ENCODE peak calls at places on chromosomes 6 and 20, in nine cellular contexts. S, I, Y, N, H, Q, A, G and O are unnamed samples.

GRCh38 chr6:23611776-23612381 is 514.1 kb upstream of the NRSN1 start:
- DNase-seq in Q (no peak), S (no peak), G (no peak), Y (no peak), N (no peak), I (no peak), H (no peak), A (peak), O (no peak)

GRCh38 chr20:24164360-24164759 is 175.8 kb upstream of the GGTLC1 start:
- DNase-seq in A (peak), G (peak), H (no peak), Q (no peak), N (no peak), S (no peak), I (no peak), Y (no peak), O (no peak)

GRCh38 chr6:62246087-62246486 is 39.9 kb downstream of the KHDRBS2 start:
- DNase-seq in I (no peak), N (no peak), H (no peak), A (no peak), Y (no peak), Q (no peak), G (no peak), S (no peak), O (no peak)

GRCh38 chr6:70210462-70210861 is 92.4 kb downstream of the COL9A1 start:
- DNase-seq in Y (peak), S (no peak), Q (peak), H (no peak), N (peak), I (no peak), A (peak), G (peak), O (no peak)

GRCh38 chr6:13479971-13480434 is 7.4 kb downstream of the GFOD1 start:
- DNase-seq in S (no peak), A (no peak), N (no peak), I (no peak), G (peak), Y (no peak), Q (no peak), H (no peak), O (no peak)

GRCh38 chr20:24949756-24950127 is 673 bp downstream of the CST7 start:
- DNase-seq in S (no peak), A (no peak), Q (peak), H (no peak), G (no peak), Y (no peak), N (no peak), I (peak), O (no peak)

GRCh38 chr6:24227556-24227955 is 101.5 kb downstream of the NRSN1 start:
- DNase-seq in G (no peak), Y (peak), Q (no peak), I (no peak), S (no peak), N (no peak), H (no peak), A (peak), O (no peak)

GRCh38 chr20:346640-347316 is at the start of gene NRSN2:
- DNase-seq in Q (no peak), H (peak), S (no peak), Y (peak), G (no peak), I (peak), A (peak), N (peak), O (no peak)

GRCh38 chr6:21342496-21342895 is 251.1 kb upstream of the SOX4 start:
- DNase-seq in Q (no peak), I (no peak), Y (peak), S (no peak), N (no peak), G (no peak), H (no peak), A (no peak), O (no peak)

GRCh38 chr20:57203986-57204385 is 62.5 kb downstream of the BMP7 start:
- DNase-seq in S (no peak), N (no peak), Q (no peak), Y (no peak), A (no peak), I (no peak), H (no peak), G (no peak), O (no peak)

GRCh38 chr6:39540454-39540853 is 184.8 kb downstream of the KIF6 start:
- DNase-seq in G (no peak), S (no peak), Y (no peak), I (no peak), Q (no peak), H (no peak), A (no peak), N (no peak), O (no peak)

GRCh38 chr6:141415896-141416295 is 716.8 kb upstream of the GJE1 start:
- DNase-seq in A (no peak), N (peak), I (no peak), H (no peak), Y (no peak), S (no peak), Q (no peak), G (peak), O (no peak)

GRCh38 chr6:158818008-158818579 is 1.1 kb downstream of the EZR start:
- DNase-seq in S (peak), Y (peak), G (peak), I (peak), H (peak), A (peak), Q (peak), N (peak), O (no peak)

GRCh38 chr20:41425180-41425884 is 58.7 kb upstream of the EMILIN3 start:
- DNase-seq in S (no peak), Q (no peak), Y (peak), A (no peak), G (no peak), H (no peak), I (peak), N (peak), O (no peak)

GRCh38 chr20:20267685-20268429 is 100.0 kb upstream of the INSM1 start:
- DNase-seq in G (no peak), A (peak), Y (no peak), S (no peak), I (no peak), Q (no peak), H (no peak), N (no peak), O (no peak)

GRCh38 chr20:34543457-34544056 is 15.0 kb upstream of the MAP1LC3A start:
- DNase-seq in N (no peak), H (no peak), A (no peak), Y (no peak), Q (no peak), I (no peak), G (no peak), S (no peak), O (no peak)

GRCh38 chr6:32852844-32853540 is 512 bp downstream of the TAP1 start:
- DNase-seq in Q (peak), N (peak), Y (peak), S (peak), A (no peak), H (no peak), G (peak), I (peak), O (no peak)

GRCh38 chr6:15246217-15247211 is 645 bp downstream of the JARID2 start:
- DNase-seq in N (no peak), A (peak), G (no peak), I (no peak), Q (peak), H (no peak), Y (peak), S (peak), O (no peak)

GRCh38 chr6:106870069-106870468 is 104.5 kb downstream of the CD24 start:
- DNase-seq in S (no peak), A (no peak), Q (no peak), G (peak), Y (no peak), N (peak), H (no peak), I (no peak), O (no peak)